ENCODE peak calls at places on chromosomes 7 and 10, in nine cellular contexts. One of them, this sample, is unnamed.

GRCh38 chr10:47406870-47407648 is 23.0 kb upstream of the ZNF488 start:
- DNase-seq in fibroblast of mammary gland: peak; percentile 57
- DNase-seq in NCI-H1417: no peak
- DNase-seq in dermis microvascular lymphatic vessel endothelial cell: no peak
- DNase-seq in stimulated activated CD8-positive, alpha-beta memory T cell treated with anti-CD3 and anti-CD28 coated beads, Interleukin-15, amount 100 ng/mL, for 24 hours: no peak
- DNase-seq in stimulated activated CD4-positive, alpha-beta T cell treated with anti-CD3 and anti-CD28 coated beads, Interleukin-1b, Interleukin-23, amount 100 ng/mL, for 4 hours: no peak
- DNase-seq in SK-MEL-5: no peak
- DNase-seq in AG09309: no peak
- DNase-seq in left lung: no peak
- DNase-seq in this sample: peak; percentile 25

GRCh38 chr7:149869867-149870266 is 3.9 kb upstream of the ATP6V0E2 start:
- DNase-seq in fibroblast of mammary gland: no peak
- DNase-seq in NCI-H1417: no peak
- DNase-seq in dermis microvascular lymphatic vessel endothelial cell: no peak
- DNase-seq in stimulated activated CD8-positive, alpha-beta memory T cell treated with anti-CD3 and anti-CD28 coated beads, Interleukin-15, amount 100 ng/mL, for 24 hours: no peak
- DNase-seq in stimulated activated CD4-positive, alpha-beta T cell treated with anti-CD3 and anti-CD28 coated beads, Interleukin-1b, Interleukin-23, amount 100 ng/mL, for 4 hours: no peak
- DNase-seq in SK-MEL-5: no peak
- DNase-seq in AG09309: no peak
- DNase-seq in left lung: no peak
- DNase-seq in this sample: no peak

GRCh38 chr7:28410628-28411578 is 1.4 kb upstream of the CREB5 start:
- DNase-seq in fibroblast of mammary gland: peak; percentile 86
- DNase-seq in NCI-H1417: peak; percentile 59
- DNase-seq in dermis microvascular lymphatic vessel endothelial cell: no peak
- DNase-seq in stimulated activated CD8-positive, alpha-beta memory T cell treated with anti-CD3 and anti-CD28 coated beads, Interleukin-15, amount 100 ng/mL, for 24 hours: no peak
- DNase-seq in stimulated activated CD4-positive, alpha-beta T cell treated with anti-CD3 and anti-CD28 coated beads, Interleukin-1b, Interleukin-23, amount 100 ng/mL, for 4 hours: no peak
- DNase-seq in SK-MEL-5: peak; percentile 72
- DNase-seq in AG09309: no peak
- DNase-seq in left lung: peak; percentile 32
- DNase-seq in this sample: peak; percentile 14

GRCh38 chr7:11082552-11083213 is 109.0 kb downstream of the PHF14 start:
- DNase-seq in fibroblast of mammary gland: no peak
- DNase-seq in NCI-H1417: no peak
- DNase-seq in dermis microvascular lymphatic vessel endothelial cell: no peak
- DNase-seq in stimulated activated CD8-positive, alpha-beta memory T cell treated with anti-CD3 and anti-CD28 coated beads, Interleukin-15, amount 100 ng/mL, for 24 hours: no peak
- DNase-seq in stimulated activated CD4-positive, alpha-beta T cell treated with anti-CD3 and anti-CD28 coated beads, Interleukin-1b, Interleukin-23, amount 100 ng/mL, for 4 hours: no peak
- DNase-seq in SK-MEL-5: no peak
- DNase-seq in AG09309: no peak
- DNase-seq in left lung: no peak
- DNase-seq in this sample: no peak

GRCh38 chr7:93359520-93360198 is 127.5 kb downstream of the VPS50 start:
- DNase-seq in fibroblast of mammary gland: no peak
- DNase-seq in NCI-H1417: peak; percentile 42
- DNase-seq in dermis microvascular lymphatic vessel endothelial cell: no peak
- DNase-seq in stimulated activated CD8-positive, alpha-beta memory T cell treated with anti-CD3 and anti-CD28 coated beads, Interleukin-15, amount 100 ng/mL, for 24 hours: no peak
- DNase-seq in stimulated activated CD4-positive, alpha-beta T cell treated with anti-CD3 and anti-CD28 coated beads, Interleukin-1b, Interleukin-23, amount 100 ng/mL, for 4 hours: no peak
- DNase-seq in SK-MEL-5: peak; percentile 76
- DNase-seq in AG09309: no peak
- DNase-seq in left lung: no peak
- DNase-seq in this sample: no peak

GRCh38 chr7:55420535-55420934 is 55.4 kb downstream of the LANCL2 start:
- DNase-seq in fibroblast of mammary gland: peak; percentile 35
- DNase-seq in NCI-H1417: peak; percentile 13
- DNase-seq in dermis microvascular lymphatic vessel endothelial cell: no peak
- DNase-seq in stimulated activated CD8-positive, alpha-beta memory T cell treated with anti-CD3 and anti-CD28 coated beads, Interleukin-15, amount 100 ng/mL, for 24 hours: no peak
- DNase-seq in stimulated activated CD4-positive, alpha-beta T cell treated with anti-CD3 and anti-CD28 coated beads, Interleukin-1b, Interleukin-23, amount 100 ng/mL, for 4 hours: no peak
- DNase-seq in SK-MEL-5: peak; percentile 87
- DNase-seq in AG09309: no peak
- DNase-seq in left lung: no peak
- DNase-seq in this sample: no peak

GRCh38 chr10:120423350-120424197 is 33.5 kb upstream of the PLPP4 start:
- DNase-seq in fibroblast of mammary gland: peak; percentile 48
- DNase-seq in NCI-H1417: peak; percentile 11
- DNase-seq in dermis microvascular lymphatic vessel endothelial cell: peak; percentile 1
- DNase-seq in stimulated activated CD8-positive, alpha-beta memory T cell treated with anti-CD3 and anti-CD28 coated beads, Interleukin-15, amount 100 ng/mL, for 24 hours: no peak
- DNase-seq in stimulated activated CD4-positive, alpha-beta T cell treated with anti-CD3 and anti-CD28 coated beads, Interleukin-1b, Interleukin-23, amount 100 ng/mL, for 4 hours: no peak
- DNase-seq in SK-MEL-5: peak; percentile 55
- DNase-seq in AG09309: no peak
- DNase-seq in left lung: no peak
- DNase-seq in this sample: peak; percentile 49

GRCh38 chr10:31697271-31698168 is 231.1 kb downstream of the ARHGAP12 start:
- DNase-seq in fibroblast of mammary gland: peak; percentile 90
- DNase-seq in NCI-H1417: peak; percentile 38
- DNase-seq in dermis microvascular lymphatic vessel endothelial cell: peak; percentile 87
- DNase-seq in stimulated activated CD8-positive, alpha-beta memory T cell treated with anti-CD3 and anti-CD28 coated beads, Interleukin-15, amount 100 ng/mL, for 24 hours: no peak
- DNase-seq in stimulated activated CD4-positive, alpha-beta T cell treated with anti-CD3 and anti-CD28 coated beads, Interleukin-1b, Interleukin-23, amount 100 ng/mL, for 4 hours: no peak
- DNase-seq in SK-MEL-5: no peak
- DNase-seq in AG09309: peak; percentile 31
- DNase-seq in left lung: peak; percentile 83
- DNase-seq in this sample: peak; percentile 73

GRCh38 chr10:112435013-112435619 is 11.6 kb downstream of the ZDHHC6 start:
- DNase-seq in fibroblast of mammary gland: peak; percentile 65
- DNase-seq in NCI-H1417: no peak
- DNase-seq in dermis microvascular lymphatic vessel endothelial cell: peak; percentile 54
- DNase-seq in stimulated activated CD8-positive, alpha-beta memory T cell treated with anti-CD3 and anti-CD28 coated beads, Interleukin-15, amount 100 ng/mL, for 24 hours: no peak
- DNase-seq in stimulated activated CD4-positive, alpha-beta T cell treated with anti-CD3 and anti-CD28 coated beads, Interleukin-1b, Interleukin-23, amount 100 ng/mL, for 4 hours: no peak
- DNase-seq in SK-MEL-5: peak; percentile 45
- DNase-seq in AG09309: peak; percentile 16
- DNase-seq in left lung: no peak
- DNase-seq in this sample: no peak

GRCh38 chr7:80147543-80148376 is 13.1 kb downstream of the GNAI1 start:
- DNase-seq in fibroblast of mammary gland: peak; percentile 93
- DNase-seq in NCI-H1417: no peak
- DNase-seq in dermis microvascular lymphatic vessel endothelial cell: no peak
- DNase-seq in stimulated activated CD8-positive, alpha-beta memory T cell treated with anti-CD3 and anti-CD28 coated beads, Interleukin-15, amount 100 ng/mL, for 24 hours: no peak
- DNase-seq in stimulated activated CD4-positive, alpha-beta T cell treated with anti-CD3 and anti-CD28 coated beads, Interleukin-1b, Interleukin-23, amount 100 ng/mL, for 4 hours: no peak
- DNase-seq in SK-MEL-5: no peak
- DNase-seq in AG09309: peak; percentile 86
- DNase-seq in left lung: no peak
- DNase-seq in this sample: no peak

GRCh38 chr10:103555321-103555649 is 61.8 kb downstream of the NEURL1 start:
- DNase-seq in fibroblast of mammary gland: no peak
- DNase-seq in NCI-H1417: no peak
- DNase-seq in dermis microvascular lymphatic vessel endothelial cell: no peak
- DNase-seq in stimulated activated CD8-positive, alpha-beta memory T cell treated with anti-CD3 and anti-CD28 coated beads, Interleukin-15, amount 100 ng/mL, for 24 hours: no peak
- DNase-seq in stimulated activated CD4-positive, alpha-beta T cell treated with anti-CD3 and anti-CD28 coated beads, Interleukin-1b, Interleukin-23, amount 100 ng/mL, for 4 hours: no peak
- DNase-seq in SK-MEL-5: no peak
- DNase-seq in AG09309: no peak
- DNase-seq in left lung: no peak
- DNase-seq in this sample: no peak

GRCh38 chr7:3176112-3176836 is 124.8 kb upstream of the SDK1 start:
- DNase-seq in fibroblast of mammary gland: no peak
- DNase-seq in NCI-H1417: no peak
- DNase-seq in dermis microvascular lymphatic vessel endothelial cell: no peak
- DNase-seq in stimulated activated CD8-positive, alpha-beta memory T cell treated with anti-CD3 and anti-CD28 coated beads, Interleukin-15, amount 100 ng/mL, for 24 hours: no peak
- DNase-seq in stimulated activated CD4-positive, alpha-beta T cell treated with anti-CD3 and anti-CD28 coated beads, Interleukin-1b, Interleukin-23, amount 100 ng/mL, for 4 hours: no peak
- DNase-seq in SK-MEL-5: no peak
- DNase-seq in AG09309: no peak
- DNase-seq in left lung: no peak
- DNase-seq in this sample: no peak

GRCh38 chr10:125028291-125028867 is 86.5 kb downstream of the ZRANB1 start:
- DNase-seq in fibroblast of mammary gland: peak; percentile 46
- DNase-seq in NCI-H1417: no peak
- DNase-seq in dermis microvascular lymphatic vessel endothelial cell: no peak
- DNase-seq in stimulated activated CD8-positive, alpha-beta memory T cell treated with anti-CD3 and anti-CD28 coated beads, Interleukin-15, amount 100 ng/mL, for 24 hours: no peak
- DNase-seq in stimulated activated CD4-positive, alpha-beta T cell treated with anti-CD3 and anti-CD28 coated beads, Interleukin-1b, Interleukin-23, amount 100 ng/mL, for 4 hours: no peak
- DNase-seq in SK-MEL-5: no peak
- DNase-seq in AG09309: no peak
- DNase-seq in left lung: no peak
- DNase-seq in this sample: peak; percentile 26

GRCh38 chr10:97869091-97870042 is 19.7 kb downstream of the GOLGA7B start:
- DNase-seq in fibroblast of mammary gland: peak; percentile 67
- DNase-seq in NCI-H1417: peak; percentile 71
- DNase-seq in dermis microvascular lymphatic vessel endothelial cell: peak; percentile 68
- DNase-seq in stimulated activated CD8-positive, alpha-beta memory T cell treated with anti-CD3 and anti-CD28 coated beads, Interleukin-15, amount 100 ng/mL, for 24 hours: peak; percentile 48
- DNase-seq in stimulated activated CD4-positive, alpha-beta T cell treated with anti-CD3 and anti-CD28 coated beads, Interleukin-1b, Interleukin-23, amount 100 ng/mL, for 4 hours: peak; percentile 68
- DNase-seq in SK-MEL-5: peak; percentile 93
- DNase-seq in AG09309: peak; percentile 60
- DNase-seq in left lung: peak; percentile 88
- DNase-seq in this sample: peak; percentile 80

GRCh38 chr10:130725474-130725970 is 586.0 kb downstream of the TCERG1L start:
- DNase-seq in fibroblast of mammary gland: no peak
- DNase-seq in NCI-H1417: no peak
- DNase-seq in dermis microvascular lymphatic vessel endothelial cell: no peak
- DNase-seq in stimulated activated CD8-positive, alpha-beta memory T cell treated with anti-CD3 and anti-CD28 coated beads, Interleukin-15, amount 100 ng/mL, for 24 hours: no peak
- DNase-seq in stimulated activated CD4-positive, alpha-beta T cell treated with anti-CD3 and anti-CD28 coated beads, Interleukin-1b, Interleukin-23, amount 100 ng/mL, for 4 hours: no peak
- DNase-seq in SK-MEL-5: no peak
- DNase-seq in AG09309: no peak
- DNase-seq in left lung: no peak
- DNase-seq in this sample: no peak

GRCh38 chr10:104146871-104147270 is 24.9 kb downstream of the SFR1 start:
- DNase-seq in fibroblast of mammary gland: no peak
- DNase-seq in NCI-H1417: no peak
- DNase-seq in dermis microvascular lymphatic vessel endothelial cell: no peak
- DNase-seq in stimulated activated CD8-positive, alpha-beta memory T cell treated with anti-CD3 and anti-CD28 coated beads, Interleukin-15, amount 100 ng/mL, for 24 hours: no peak
- DNase-seq in stimulated activated CD4-positive, alpha-beta T cell treated with anti-CD3 and anti-CD28 coated beads, Interleukin-1b, Interleukin-23, amount 100 ng/mL, for 4 hours: no peak
- DNase-seq in SK-MEL-5: no peak
- DNase-seq in AG09309: no peak
- DNase-seq in left lung: no peak
- DNase-seq in this sample: no peak

GRCh38 chr7:55778631-55779030 is 83.9 kb downstream of the SEPTIN14 start:
- DNase-seq in fibroblast of mammary gland: no peak
- DNase-seq in NCI-H1417: no peak
- DNase-seq in dermis microvascular lymphatic vessel endothelial cell: no peak
- DNase-seq in stimulated activated CD8-positive, alpha-beta memory T cell treated with anti-CD3 and anti-CD28 coated beads, Interleukin-15, amount 100 ng/mL, for 24 hours: no peak
- DNase-seq in stimulated activated CD4-positive, alpha-beta T cell treated with anti-CD3 and anti-CD28 coated beads, Interleukin-1b, Interleukin-23, amount 100 ng/mL, for 4 hours: no peak
- DNase-seq in SK-MEL-5: no peak
- DNase-seq in AG09309: no peak
- DNase-seq in left lung: no peak
- DNase-seq in this sample: no peak

GRCh38 chr10:62811159-62811875 is 4.8 kb downstream of the EGR2 start:
- DNase-seq in fibroblast of mammary gland: no peak
- DNase-seq in NCI-H1417: no peak
- DNase-seq in dermis microvascular lymphatic vessel endothelial cell: no peak
- DNase-seq in stimulated activated CD8-positive, alpha-beta memory T cell treated with anti-CD3 and anti-CD28 coated beads, Interleukin-15, amount 100 ng/mL, for 24 hours: no peak
- DNase-seq in stimulated activated CD4-positive, alpha-beta T cell treated with anti-CD3 and anti-CD28 coated beads, Interleukin-1b, Interleukin-23, amount 100 ng/mL, for 4 hours: peak; percentile 60
- DNase-seq in SK-MEL-5: no peak
- DNase-seq in AG09309: no peak
- DNase-seq in left lung: no peak
- DNase-seq in this sample: no peak